ENCODE peak calls at places on chromosomes 5 and 9, in six cellular contexts. X is mesenchymal stem cell, T is C1 segment of cervical spinal cord, W is nephron progenitor cell, Z is HCT116, K is mesothelial cell of epicardium. E is an unnamed sample.
A peak's percentile ranks its signal among the peaks of the same experiment; 100 is the strongest.

GRCh38 chr5:12182988-12183387 is 278.7 kb upstream of the CTNND2 start:
- DNase-seq in W (no peak), X (no peak), K (no peak), Z (no peak), T (no peak), E (no peak)

GRCh38 chr5:44329716-44330115 is 59.5 kb downstream of the FGF10 start:
- DNase-seq in Z (no peak), W (no peak), K (no peak), X (no peak), T (no peak), E (no peak)

GRCh38 chr9:108151161-108151586 is 661.6 kb upstream of the KLF4 start:
- DNase-seq in Z (no peak), T (no peak), K (no peak), W (no peak), X (peak; percentile 69), E (no peak)

GRCh38 chr5:60822285-60822556 is 21.8 kb downstream of the ELOVL7 start:
- DNase-seq in T (no peak), K (no peak), Z (no peak), W (no peak), X (no peak), E (no peak)

GRCh38 chr5:138817241-138817640 is 57.9 kb downstream of the LRRTM2 start:
- DNase-seq in T (no peak), X (no peak), K (no peak), W (no peak), Z (no peak), E (no peak)

GRCh38 chr5:10502578-10502977 is 60.9 kb downstream of the ROPN1L start:
- DNase-seq in T (no peak), X (no peak), K (no peak), Z (no peak), W (no peak), E (no peak)

GRCh38 chr5:125634242-125634835 is 788.9 kb upstream of the GRAMD2B start:
- DNase-seq in Z (no peak), K (no peak), W (no peak), T (no peak), X (no peak), E (no peak)

GRCh38 chr9:95091971-95092320 is 225.6 kb downstream of the FANCC start:
- DNase-seq in T (no peak), Z (no peak), X (peak; percentile 87), W (no peak), K (no peak), E (peak; percentile 74)

GRCh38 chr9:31142456-31142855 is 1242.0 kb upstream of the ACO1 start:
- DNase-seq in K (no peak), Z (no peak), W (no peak), X (peak; percentile 10), T (no peak), E (no peak)

GRCh38 chr5:82352146-82352791 is 74.1 kb upstream of the RPS23 start:
- DNase-seq in W (no peak), K (no peak), X (no peak), T (no peak), Z (no peak), E (no peak)

GRCh38 chr5:115271295-115272060 is 8.8 kb upstream of the PGGT1B start:
- DNase-seq in T (no peak), X (no peak), K (no peak), Z (no peak), W (no peak), E (no peak)

GRCh38 chr5:1415626-1416360 is 29.4 kb downstream of the SLC6A3 start:
- DNase-seq in K (no peak), X (no peak), Z (no peak), T (no peak), W (no peak), E (no peak)